ENCODE peak calls at places on chromosomes 7 and 10, in seven cellular contexts. W, S, G, D, H, E and M are unnamed samples.

GRCh38 chr10:5665380-5666323 is 743 bp downstream of the ASB13 start:
- DNase-seq in W (no peak), S (no peak), G (peak), D (no peak), H (peak), E (no peak), M (no peak)

GRCh38 chr10:121910673-121911420 is 17.0 kb downstream of the ATE1 start:
- DNase-seq in W (no peak), S (no peak), G (no peak), D (no peak), H (peak), E (no peak), M (no peak)

GRCh38 chr7:157012113-157012547 is 1.7 kb upstream of the MNX1 start:
- DNase-seq in W (no peak), S (no peak), G (no peak), D (no peak), H (no peak), E (no peak), M (no peak)

GRCh38 chr10:25747038-25747437 is 187.0 kb upstream of the MYO3A start:
- DNase-seq in W (no peak), S (no peak), G (no peak), D (no peak), H (no peak), E (peak), M (no peak)

GRCh38 chr7:20330797-20331230 is at the start of gene ITGB8:
- DNase-seq in W (no peak), S (no peak), G (no peak), D (peak), H (peak), E (peak), M (no peak)

GRCh38 chr10:63457576-63457975 is 8.2 kb downstream of the JMJD1C start:
- DNase-seq in W (no peak), S (no peak), G (no peak), D (no peak), H (no peak), E (no peak), M (no peak)

GRCh38 chr10:33749809-33750208 is 415.3 kb upstream of the NRP1 start:
- DNase-seq in W (no peak), S (no peak), G (no peak), D (peak), H (no peak), E (no peak), M (no peak)

GRCh38 chr7:116164552-116164951 is 45.8 kb upstream of the TES start:
- DNase-seq in W (no peak), S (no peak), G (no peak), D (no peak), H (peak), E (no peak), M (no peak)

GRCh38 chr7:80496586-80496985 is 15.3 kb downstream of the GNAT3 start:
- DNase-seq in W (no peak), S (no peak), G (no peak), D (no peak), H (peak), E (no peak), M (no peak)

GRCh38 chr7:83921798-83922607 is 272.6 kb downstream of the SEMA3A start:
- DNase-seq in W (no peak), S (no peak), G (no peak), D (no peak), H (peak), E (no peak), M (no peak)

GRCh38 chr7:69232445-69233376 is 365.6 kb upstream of the AUTS2 start:
- DNase-seq in W (no peak), S (no peak), G (no peak), D (no peak), H (no peak), E (no peak), M (no peak)

GRCh38 chr7:78326189-78326588 is 527.6 kb downstream of the PHTF2 start:
- DNase-seq in W (no peak), S (no peak), G (no peak), D (no peak), H (peak), E (no peak), M (no peak)

GRCh38 chr7:74097937-74098614 is 14.5 kb downstream of the LIMK1 start:
- DNase-seq in W (no peak), S (no peak), G (no peak), D (no peak), H (peak), E (peak), M (no peak)

GRCh38 chr10:112715581-112715980 is 234.5 kb upstream of the TCF7L2 start:
- DNase-seq in W (no peak), S (no peak), G (no peak), D (no peak), H (no peak), E (no peak), M (no peak)

GRCh38 chr7:74006451-74007259 is 21.3 kb upstream of the ELN start:
- DNase-seq in W (no peak), S (no peak), G (no peak), D (no peak), H (no peak), E (no peak), M (no peak)

GRCh38 chr7:75017832-75018231 is 53.3 kb downstream of the CASTOR2 start:
- DNase-seq in W (no peak), S (no peak), G (no peak), D (no peak), H (no peak), E (no peak), M (no peak)

GRCh38 chr10:97647556-97647955 is 7.1 kb downstream of the PI4K2A start:
- DNase-seq in W (no peak), S (no peak), G (no peak), D (no peak), H (peak), E (no peak), M (no peak)

GRCh38 chr10:70558871-70559810 is 43.4 kb downstream of the PRF1 start:
- DNase-seq in W (peak), S (peak), G (peak), D (peak), H (peak), E (peak), M (peak)

GRCh38 chr7:30804078-30804661 is 33.0 kb downstream of the MINDY4 start:
- DNase-seq in W (no peak), S (no peak), G (no peak), D (no peak), H (peak), E (no peak), M (no peak)

GRCh38 chr7:90788057-90788456 is 191.9 kb downstream of the CDK14 start:
- DNase-seq in W (no peak), S (no peak), G (no peak), D (peak), H (no peak), E (no peak), M (no peak)

GRCh38 chr10:43202657-43203490 is 64.0 kb downstream of the RASGEF1A start:
- DNase-seq in W (peak), S (peak), G (no peak), D (peak), H (peak), E (peak), M (peak)

GRCh38 chr10:6650580-6650979 is 70.5 kb upstream of the PRKCQ start:
- DNase-seq in W (no peak), S (no peak), G (no peak), D (no peak), H (no peak), E (no peak), M (no peak)

GRCh38 chr10:43257210-43258031 is 9.4 kb downstream of the RASGEF1A start:
- DNase-seq in W (no peak), S (no peak), G (no peak), D (no peak), H (no peak), E (peak), M (no peak)

GRCh38 chr7:137592232-137592896 is 248.8 kb upstream of the PTN start:
- DNase-seq in W (no peak), S (no peak), G (peak), D (peak), H (peak), E (peak), M (no peak)

GRCh38 chr7:154646126-154647013 is 356.6 kb downstream of the PAXIP1 start:
- DNase-seq in W (no peak), S (no peak), G (no peak), D (no peak), H (no peak), E (no peak), M (no peak)

GRCh38 chr10:24790599-24790998 is 66.9 kb upstream of the ARHGAP21 start:
- DNase-seq in W (no peak), S (no peak), G (no peak), D (no peak), H (no peak), E (no peak), M (no peak)

GRCh38 chr10:112471878-112472487 is 25.0 kb downstream of the VTI1A start:
- DNase-seq in W (no peak), S (no peak), G (peak), D (no peak), H (peak), E (no peak), M (peak)

GRCh38 chr10:114397651-114398145 is 6.6 kb downstream of the AFAP1L2 start:
- DNase-seq in W (no peak), S (no peak), G (no peak), D (no peak), H (peak), E (no peak), M (no peak)

GRCh38 chr7:14754631-14755030 is 147.9 kb downstream of the DGKB start:
- DNase-seq in W (no peak), S (no peak), G (no peak), D (no peak), H (peak), E (no peak), M (no peak)

GRCh38 chr7:74572301-74573090 is 85.0 kb upstream of the GTF2I start:
- DNase-seq in W (no peak), S (no peak), G (no peak), D (peak), H (no peak), E (no peak), M (no peak)

GRCh38 chr7:99559276-99559915 is 954 bp downstream of the ZNF655 start:
- DNase-seq in W (no peak), S (peak), G (no peak), D (no peak), H (peak), E (peak), M (no peak)

GRCh38 chr7:47485640-47486435 is 96.1 kb downstream of the TNS3 start:
- DNase-seq in W (no peak), S (no peak), G (no peak), D (no peak), H (peak), E (no peak), M (no peak)

GRCh38 chr10:28278842-28279241 is 24.0 kb downstream of the MPP7 start:
- DNase-seq in W (no peak), S (no peak), G (no peak), D (no peak), H (no peak), E (no peak), M (no peak)

GRCh38 chr7:82559203-82559805 is 115.7 kb upstream of the CACNA2D1 start:
- DNase-seq in W (no peak), S (no peak), G (no peak), D (no peak), H (no peak), E (no peak), M (no peak)

GRCh38 chr7:101868191-101868950 is 50.9 kb downstream of the CUX1 start:
- DNase-seq in W (no peak), S (no peak), G (no peak), D (no peak), H (no peak), E (no peak), M (no peak)
- H3K4me3 ChIP-seq in W (no peak), S (no peak), G (no peak), D (no peak), H (no peak), E (no peak), M (no peak)

GRCh38 chr7:964401-965231 is 10.1 kb upstream of the ADAP1 start:
- DNase-seq in W (no peak), S (no peak), G (peak), D (peak), H (peak), E (no peak), M (no peak)

GRCh38 chr7:961546-962400 is 7.3 kb upstream of the ADAP1 start:
- DNase-seq in W (no peak), S (no peak), G (no peak), D (no peak), H (no peak), E (no peak), M (no peak)

GRCh38 chr7:960269-960871 is 5.9 kb upstream of the ADAP1 start:
- DNase-seq in W (no peak), S (no peak), G (peak), D (no peak), H (no peak), E (no peak), M (no peak)

GRCh38 chr7:963236-964078 is 9.0 kb upstream of the ADAP1 start:
- DNase-seq in W (no peak), S (no peak), G (no peak), D (no peak), H (no peak), E (no peak), M (no peak)

DNA sequence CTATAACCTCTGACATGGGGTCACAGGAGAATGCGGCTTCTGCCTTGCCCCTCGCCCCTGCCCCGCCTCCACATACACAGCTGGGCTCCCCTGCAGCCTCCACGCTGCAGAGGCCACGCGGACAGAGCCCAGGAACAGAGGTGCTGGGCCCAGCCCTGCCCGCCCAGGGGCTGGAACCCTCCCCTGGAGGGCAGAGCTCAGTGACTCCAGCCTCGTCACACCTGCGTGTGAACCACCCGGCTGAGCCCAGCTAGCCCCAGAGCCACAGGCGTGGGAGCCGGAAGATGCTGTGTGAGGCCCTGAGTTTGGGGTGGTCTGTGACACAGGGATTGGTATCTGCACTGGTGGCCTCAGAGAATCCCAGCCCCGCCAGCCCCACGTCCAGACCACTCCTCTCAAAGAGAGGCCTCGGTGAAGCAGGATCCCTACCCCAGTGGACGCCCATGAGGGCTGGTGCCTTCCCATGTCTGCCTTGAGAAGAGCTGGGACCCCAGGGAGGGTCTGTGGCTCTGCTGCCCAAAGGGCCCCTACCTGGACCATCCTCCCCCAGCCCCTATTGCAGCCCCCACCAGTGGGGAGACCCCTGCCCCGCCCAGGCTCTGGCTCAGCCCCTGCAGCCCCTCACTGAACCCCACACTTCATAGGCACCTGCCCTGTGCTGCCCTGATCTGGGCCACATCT is 8.1 kb upstream of the ADAP1 start:
- DNase-seq in W (no peak), S (no peak), G (no peak), D (no peak), H (no peak), E (no peak), M (no peak)
- H3K27ac ChIP-seq in W (no peak), S (no peak), G (no peak), D (no peak), H (no peak), E (no peak), M (no peak)

GRCh38 chr7:141586878-141587277 is 35.7 kb downstream of the AGK start:
- DNase-seq in W (no peak), S (no peak), G (no peak), D (no peak), H (no peak), E (no peak), M (no peak)
- H3K4me3 ChIP-seq in W (no peak), S (no peak), G (no peak), D (no peak), H (peak), E (no peak), M (no peak)

GRCh38 chr10:100067466-100067865 is 14.2 kb downstream of the CPN1 start:
- DNase-seq in W (no peak), S (no peak), G (no peak), D (no peak), H (no peak), E (no peak), M (no peak)

GRCh38 chr10:100065084-100065660 is 16.5 kb downstream of the CPN1 start:
- DNase-seq in W (no peak), S (no peak), G (no peak), D (no peak), H (no peak), E (no peak), M (no peak)
- H3K27ac ChIP-seq in W (no peak), S (no peak), G (no peak), D (no peak), H (no peak), E (no peak), M (no peak)

DNA sequence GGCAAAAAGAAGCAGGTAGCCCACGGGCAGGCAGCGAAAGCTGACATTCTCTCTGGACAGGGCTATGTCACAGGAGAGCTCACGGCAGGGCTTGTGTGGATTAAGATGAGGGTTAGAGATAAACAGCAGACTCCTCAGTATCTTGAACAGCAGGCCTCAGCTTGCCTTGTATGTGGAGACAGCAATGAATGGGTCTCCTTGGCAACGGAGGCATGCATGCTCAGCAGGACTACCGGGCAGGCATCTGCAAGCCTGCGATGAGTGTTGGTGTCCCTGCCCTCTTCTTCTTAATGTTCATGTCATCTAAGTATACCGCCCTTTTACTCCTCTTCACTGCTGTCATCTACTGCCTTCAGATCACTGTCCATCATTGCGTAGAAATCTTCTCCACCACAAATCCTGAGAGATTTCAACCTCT is 81.9 kb upstream of the C1GALT1 start:
- DNase-seq in W (no peak), S (no peak), G (no peak), D (no peak), H (no peak), E (no peak), M (no peak)
- H3K4me3 ChIP-seq in W (no peak), S (no peak), G (no peak), D (no peak), H (no peak), E (no peak), M (no peak)

GRCh38 chr7:32088336-32088975 is 18.2 kb upstream of the PDE1C start:
- DNase-seq in W (no peak), S (no peak), G (no peak), D (no peak), H (no peak), E (no peak), M (no peak)
- H3K27ac ChIP-seq in W (no peak), S (no peak), G (no peak), D (peak), H (no peak), E (no peak), M (no peak)

GRCh38 chr10:91880310-91880709 is 29.0 kb downstream of the FGFBP3 start:
- DNase-seq in W (no peak), S (no peak), G (no peak), D (no peak), H (peak), E (no peak), M (no peak)
- H3K4me3 ChIP-seq in W (no peak), S (no peak), G (no peak), D (no peak), H (no peak), E (no peak), M (no peak)

GRCh38 chr10:11299125-11299524 is 281.5 kb downstream of the CELF2 start:
- DNase-seq in W (no peak), S (no peak), G (no peak), D (no peak), H (no peak), E (peak), M (no peak)
- H3K27ac ChIP-seq in W (no peak), S (no peak), G (no peak), D (no peak), H (no peak), E (no peak), M (no peak)

GRCh38 chr10:123995461-123996131 is 97.8 kb downstream of the CHST15 start:
- DNase-seq in W (no peak), S (no peak), G (peak), D (no peak), H (peak), E (peak), M (no peak)
- H3K4me3 ChIP-seq in W (no peak), S (no peak), G (peak), D (peak), H (peak), E (no peak), M (no peak)